ENCODE peak calls at places on chromosomes 12 and 14, in seven cellular contexts. One of them, this sample, is unnamed.

GRCh38 chr14:52029881-52030280 is 39.0 kb downstream of the NID2 start:
- DNase-seq in HFF-Myc: no peak
- DNase-seq in OCI-LY7: no peak
- DNase-seq in MM.1S: no peak
- DNase-seq in transverse colon: no peak
- DNase-seq in A549: no peak
- DNase-seq in lower lobe of right lung: no peak
- DNase-seq in this sample: peak; percentile 11

GRCh38 chr12:124663206-124663605 is 95.8 kb upstream of the NCOR2 start:
- DNase-seq in MM.1S: no peak
- DNase-seq in HFF-Myc: no peak
- DNase-seq in A549: no peak
- DNase-seq in OCI-LY7: no peak
- DNase-seq in transverse colon: no peak
- DNase-seq in lower lobe of right lung: no peak
- DNase-seq in this sample: peak; percentile 97

GRCh38 chr12:25994252-25994651 is 35.8 kb downstream of the RASSF8 start:
- DNase-seq in OCI-LY7: no peak
- DNase-seq in A549: no peak
- DNase-seq in transverse colon: no peak
- DNase-seq in lower lobe of right lung: no peak
- DNase-seq in MM.1S: no peak
- DNase-seq in HFF-Myc: peak; percentile 89
- DNase-seq in this sample: peak; percentile 99

GRCh38 chr12:58877243-58877743 is 43.0 kb downstream of the LRIG3 start:
- DNase-seq in HFF-Myc: peak; percentile 67
- DNase-seq in MM.1S: no peak
- DNase-seq in A549: peak; percentile 74
- DNase-seq in transverse colon: no peak
- DNase-seq in OCI-LY7: no peak
- DNase-seq in lower lobe of right lung: no peak
- DNase-seq in this sample: peak; percentile 86

GRCh38 chr12:107891967-107892366 is 117.5 kb downstream of the ASCL4 start:
- DNase-seq in A549: peak; percentile 24
- DNase-seq in OCI-LY7: peak; percentile 27
- DNase-seq in transverse colon: no peak
- DNase-seq in MM.1S: no peak
- DNase-seq in HFF-Myc: no peak
- DNase-seq in lower lobe of right lung: no peak
- DNase-seq in this sample: peak; percentile 7

GRCh38 chr14:95979339-95980042 is 59.7 kb upstream of the C14orf132 start:
- DNase-seq in lower lobe of right lung: no peak
- DNase-seq in transverse colon: no peak
- DNase-seq in MM.1S: no peak
- DNase-seq in HFF-Myc: no peak
- DNase-seq in A549: no peak
- DNase-seq in OCI-LY7: peak; percentile 33
- DNase-seq in this sample: no peak

GRCh38 chr12:124816295-124816854 is 47.3 kb downstream of the SCARB1 start:
- DNase-seq in MM.1S: no peak
- DNase-seq in lower lobe of right lung: no peak
- DNase-seq in A549: no peak
- DNase-seq in HFF-Myc: no peak
- DNase-seq in transverse colon: no peak
- DNase-seq in OCI-LY7: no peak
- DNase-seq in this sample: no peak

GRCh38 chr12:12726543-12727093 is 9.4 kb downstream of the CDKN1B start:
- DNase-seq in lower lobe of right lung: no peak
- DNase-seq in OCI-LY7: peak; percentile 29
- DNase-seq in A549: peak; percentile 39
- DNase-seq in MM.1S: peak; percentile 45
- DNase-seq in transverse colon: no peak
- DNase-seq in HFF-Myc: no peak
- DNase-seq in this sample: peak; percentile 77

DNA sequence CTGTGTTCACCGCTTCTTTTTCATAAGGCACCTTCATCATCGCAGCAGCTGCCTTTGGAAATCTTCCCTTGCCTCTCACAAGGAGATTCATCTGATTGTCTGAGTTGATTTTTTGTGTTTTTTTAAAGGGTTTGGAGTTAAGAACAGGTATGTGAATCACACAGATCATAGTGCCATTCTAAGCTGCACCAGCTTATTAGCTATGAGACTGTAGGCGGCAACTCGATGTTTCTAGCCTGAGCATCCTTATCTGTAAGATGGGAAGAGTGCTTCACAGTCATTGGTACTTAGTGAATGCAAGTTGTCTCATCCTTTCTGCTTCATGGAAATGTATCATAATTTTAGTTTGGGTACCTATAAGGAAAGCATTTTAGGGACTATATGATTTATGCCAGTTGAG is 32.0 kb downstream of the SLC25A29 start:
- DNase-seq in HFF-Myc: no peak
- DNase-seq in transverse colon: no peak
- DNase-seq in MM.1S: no peak
- DNase-seq in OCI-LY7: no peak
- DNase-seq in lower lobe of right lung: no peak
- DNase-seq in A549: no peak
- DNase-seq in this sample: no peak
- TF ChIP-seq CTCF in HFF-Myc: no peak
- TF ChIP-seq CTCF in transverse colon: no peak
- TF ChIP-seq CTCF in MM.1S: no peak
- TF ChIP-seq CTCF in OCI-LY7: no peak
- TF ChIP-seq CTCF in lower lobe of right lung: no peak
- TF ChIP-seq CTCF in A549: no peak
- TF ChIP-seq CTCF in this sample: no peak

GRCh38 chr12:68478516-68479260 is 132.0 kb upstream of the RAP1B start:
- DNase-seq in OCI-LY7: no peak
- DNase-seq in HFF-Myc: no peak
- DNase-seq in lower lobe of right lung: no peak
- DNase-seq in transverse colon: no peak
- DNase-seq in A549: no peak
- DNase-seq in MM.1S: no peak
- DNase-seq in this sample: no peak

GRCh38 chr12:68474467-68475204 is 136.1 kb upstream of the RAP1B start:
- DNase-seq in lower lobe of right lung: no peak
- DNase-seq in transverse colon: no peak
- DNase-seq in HFF-Myc: no peak
- DNase-seq in MM.1S: no peak
- DNase-seq in OCI-LY7: no peak
- DNase-seq in A549: no peak
- DNase-seq in this sample: no peak

GRCh38 chr12:68477256-68477655 is 133.4 kb upstream of the RAP1B start:
- DNase-seq in MM.1S: no peak
- DNase-seq in HFF-Myc: no peak
- DNase-seq in OCI-LY7: no peak
- DNase-seq in A549: no peak
- DNase-seq in transverse colon: no peak
- DNase-seq in lower lobe of right lung: no peak
- DNase-seq in this sample: peak; percentile 48

GRCh38 chr12:68477906-68478305 is 132.8 kb upstream of the RAP1B start:
- DNase-seq in A549: no peak
- DNase-seq in MM.1S: no peak
- DNase-seq in HFF-Myc: no peak
- DNase-seq in transverse colon: no peak
- DNase-seq in OCI-LY7: no peak
- DNase-seq in lower lobe of right lung: no peak
- DNase-seq in this sample: no peak

GRCh38 chr12:68476786-68477185 is 133.9 kb upstream of the RAP1B start:
- DNase-seq in OCI-LY7: no peak
- DNase-seq in A549: no peak
- DNase-seq in transverse colon: no peak
- DNase-seq in lower lobe of right lung: no peak
- DNase-seq in HFF-Myc: no peak
- DNase-seq in MM.1S: no peak
- DNase-seq in this sample: no peak
- H3K4me3 ChIP-seq in OCI-LY7: no peak overlapping the region
- H3K4me3 ChIP-seq in A549: no peak overlapping the region
- H3K4me3 ChIP-seq in transverse colon: no peak overlapping the region
- H3K4me3 ChIP-seq in lower lobe of right lung: no peak overlapping the region
- H3K4me3 ChIP-seq in HFF-Myc: no peak overlapping the region
- H3K4me3 ChIP-seq in MM.1S: no peak overlapping the region
- H3K4me3 ChIP-seq in this sample: no peak overlapping the region

GRCh38 chr12:81465881-81466280 is 293.3 kb downstream of the PPFIA2 start:
- DNase-seq in lower lobe of right lung: no peak
- DNase-seq in HFF-Myc: no peak
- DNase-seq in transverse colon: no peak
- DNase-seq in MM.1S: no peak
- DNase-seq in OCI-LY7: no peak
- DNase-seq in A549: no peak
- DNase-seq in this sample: no peak

GRCh38 chr12:81465191-81465590 is 294.0 kb downstream of the PPFIA2 start:
- DNase-seq in transverse colon: no peak
- DNase-seq in A549: no peak
- DNase-seq in lower lobe of right lung: no peak
- DNase-seq in MM.1S: no peak
- DNase-seq in HFF-Myc: no peak
- DNase-seq in OCI-LY7: no peak
- DNase-seq in this sample: no peak

GRCh38 chr12:81461163-81461562 is 298.0 kb downstream of the PPFIA2 start:
- DNase-seq in A549: peak; percentile 4
- DNase-seq in HFF-Myc: no peak
- DNase-seq in OCI-LY7: no peak
- DNase-seq in lower lobe of right lung: no peak
- DNase-seq in transverse colon: no peak
- DNase-seq in MM.1S: no peak
- DNase-seq in this sample: no peak
- TF ChIP-seq CTCF in A549: no peak
- TF ChIP-seq CTCF in HFF-Myc: no peak
- TF ChIP-seq CTCF in OCI-LY7: peak; percentile 58
- TF ChIP-seq CTCF in lower lobe of right lung: no peak
- TF ChIP-seq CTCF in transverse colon: no peak
- TF ChIP-seq CTCF in MM.1S: peak; percentile 23
- TF ChIP-seq CTCF in this sample: no peak

GRCh38 chr12:46432325-46432724 is 59.8 kb upstream of the SLC38A2 start:
- DNase-seq in transverse colon: no peak
- DNase-seq in A549: peak; percentile 37
- DNase-seq in HFF-Myc: no peak
- DNase-seq in OCI-LY7: no peak
- DNase-seq in lower lobe of right lung: no peak
- DNase-seq in MM.1S: no peak
- DNase-seq in this sample: no peak

GRCh38 chr12:46435625-46436024 is 63.1 kb upstream of the SLC38A2 start:
- DNase-seq in lower lobe of right lung: no peak
- DNase-seq in OCI-LY7: no peak
- DNase-seq in A549: peak; percentile 19
- DNase-seq in HFF-Myc: no peak
- DNase-seq in MM.1S: no peak
- DNase-seq in transverse colon: no peak
- DNase-seq in this sample: no peak

GRCh38 chr12:46433829-46434228 is 61.3 kb upstream of the SLC38A2 start:
- DNase-seq in MM.1S: no peak
- DNase-seq in HFF-Myc: no peak
- DNase-seq in A549: no peak
- DNase-seq in lower lobe of right lung: no peak
- DNase-seq in OCI-LY7: no peak
- DNase-seq in transverse colon: no peak
- DNase-seq in this sample: no peak

GRCh38 chr12:46430340-46430948 is 57.9 kb upstream of the SLC38A2 start:
- DNase-seq in MM.1S: no peak
- DNase-seq in A549: peak; percentile 93
- DNase-seq in transverse colon: no peak
- DNase-seq in lower lobe of right lung: no peak
- DNase-seq in HFF-Myc: peak; percentile 60
- DNase-seq in OCI-LY7: no peak
- DNase-seq in this sample: peak; percentile 78
- H3K4me3 ChIP-seq in MM.1S: no peak overlapping the region
- H3K4me3 ChIP-seq in A549: no peak overlapping the region
- H3K4me3 ChIP-seq in transverse colon: no peak overlapping the region
- H3K4me3 ChIP-seq in lower lobe of right lung: no peak overlapping the region
- H3K4me3 ChIP-seq in HFF-Myc: no peak overlapping the region
- H3K4me3 ChIP-seq in OCI-LY7: no peak overlapping the region
- H3K4me3 ChIP-seq in this sample: no peak overlapping the region

GRCh38 chr12:68591716-68592437 is 18.8 kb upstream of the RAP1B start:
- DNase-seq in MM.1S: peak; percentile 80
- DNase-seq in OCI-LY7: peak; percentile 85
- DNase-seq in HFF-Myc: no peak
- DNase-seq in transverse colon: no peak
- DNase-seq in lower lobe of right lung: no peak
- DNase-seq in A549: no peak
- DNase-seq in this sample: no peak
- TF ChIP-seq CTCF in MM.1S: no peak
- TF ChIP-seq CTCF in OCI-LY7: no peak
- TF ChIP-seq CTCF in HFF-Myc: no peak
- TF ChIP-seq CTCF in transverse colon: no peak
- TF ChIP-seq CTCF in lower lobe of right lung: no peak
- TF ChIP-seq CTCF in A549: no peak
- TF ChIP-seq CTCF in this sample: no peak